ENCODE peak calls at places on chromosome 19, in six cellular contexts. A is stromal cell of bone marrow; T is endothelial cell; M is CD8-positive, alpha-beta T cell; J is Kasumi-1; X is GM04503. B is an unnamed sample.

GRCh38 chr19:14361824-14362223 is 19.4 kb upstream of the ADGRE5 start:
- DNase-seq in X (no peak), M (no peak), A (no peak), T (no peak), J (peak), B (no peak)

GRCh38 chr19:52600639-52601024 is 30.5 kb downstream of the ZNF701 start:
- DNase-seq in A (no peak), T (peak), J (no peak), X (no peak), M (peak), B (no peak)

GRCh38 chr19:18194554-18195238 is 1.7 kb downstream of the MPV17L2 start:
- DNase-seq in M (peak), A (no peak), T (peak), X (no peak), J (no peak), B (no peak)

GRCh38 chr19:53112286-53112685 is 9.1 kb upstream of the ZNF160 start:
- DNase-seq in X (no peak), J (no peak), M (no peak), A (no peak), T (no peak), B (no peak)

GRCh38 chr19:19259741-19260140 is 13.4 kb downstream of the TM6SF2 start:
- DNase-seq in A (no peak), T (no peak), X (no peak), J (peak), M (no peak), B (no peak)

GRCh38 chr19:5880604-5881078 is 10.3 kb upstream of the FUT5 start:
- DNase-seq in T (no peak), J (no peak), A (peak), M (no peak), X (peak), B (peak)

GRCh38 chr19:472005-472858 is 11.4 kb upstream of the SHC2 start:
- DNase-seq in J (no peak), M (no peak), A (no peak), T (no peak), X (no peak), B (no peak)

GRCh38 chr19:10403137-10404021 is at the start of gene CDC37:
- DNase-seq in M (peak), X (peak), A (peak), T (peak), J (peak), B (peak)

GRCh38 chr19:1817553-1818179 is 5.6 kb upstream of the ATP8B3 start:
- DNase-seq in X (no peak), A (no peak), T (no peak), J (no peak), M (no peak), B (no peak)

GRCh38 chr19:38745316-38745715 is 1.0 kb upstream of the CAPN12 start:
- DNase-seq in M (no peak), T (no peak), X (no peak), J (no peak), A (no peak), B (no peak)

GRCh38 chr19:3849092-3849491 is 19.7 kb downstream of the ZFR2 start:
- DNase-seq in J (peak), A (no peak), T (peak), M (peak), X (no peak), B (no peak)

GRCh38 chr19:19463348-19464117 is 51.8 kb downstream of the TSSK6 start:
- DNase-seq in X (no peak), T (no peak), M (no peak), J (no peak), A (peak), B (peak)

GRCh38 chr19:46602392-46603194 is 1.5 kb downstream of the CALM3 start:
- DNase-seq in M (no peak), T (peak), A (no peak), J (no peak), X (no peak), B (no peak)

GRCh38 chr19:35462476-35462953 is 14.5 kb downstream of the FFAR2 start:
- DNase-seq in T (no peak), A (no peak), J (peak), M (peak), X (no peak), B (no peak)

GRCh38 chr19:4649392-4650094 is 10.2 kb downstream of the TNFAIP8L1 start:
- DNase-seq in J (no peak), M (no peak), T (no peak), A (no peak), X (no peak), B (no peak)

GRCh38 chr19:52942371-52943133 is 19.3 kb upstream of the ZNF888 start:
- DNase-seq in X (no peak), J (peak), M (peak), A (peak), T (peak), B (peak)

GRCh38 chr19:7247160-7247559 is 47.1 kb downstream of the INSR start:
- DNase-seq in X (no peak), A (no peak), J (no peak), T (no peak), M (no peak), B (no peak)

GRCh38 chr19:13149628-13150186 is 468 bp downstream of the STX10 start:
- DNase-seq in A (no peak), X (no peak), J (peak), M (no peak), T (peak), B (no peak)

GRCh38 chr19:3816566-3817218 is 30.5 kb upstream of the MATK start:
- DNase-seq in A (no peak), X (no peak), M (no peak), J (no peak), T (no peak), B (no peak)

GRCh38 chr19:38395381-38396127 is 7.1 kb downstream of the SPRED3 start:
- DNase-seq in M (no peak), X (no peak), T (no peak), J (no peak), A (no peak), B (no peak)

GRCh38 chr19:19554074-19555023 is 16.3 kb downstream of the CILP2 start:
- DNase-seq in M (peak), J (peak), T (peak), X (no peak), A (no peak), B (no peak)

GRCh38 chr19:5561559-5561958 is 6.2 kb downstream of the TINCR start:
- DNase-seq in J (no peak), T (no peak), M (no peak), A (no peak), X (no peak), B (no peak)

GRCh38 chr19:10074153-10074552 is 12.0 kb upstream of the SHFL start:
- DNase-seq in T (no peak), M (peak), J (peak), X (no peak), A (no peak), B (no peak)

GRCh38 chr19:1406496-1406817 is 929 bp upstream of the DAZAP1 start:
- DNase-seq in X (no peak), A (no peak), T (no peak), M (no peak), J (no peak), B (no peak)

GRCh38 chr19:13211426-13212308 is 61.5 kb downstream of the IER2 start:
- DNase-seq in J (no peak), T (no peak), A (no peak), M (no peak), X (no peak), B (no peak)

GRCh38 chr19:2246801-2247361 is 2.2 kb upstream of the AMH start:
- DNase-seq in M (no peak), J (no peak), X (no peak), A (no peak), T (no peak), B (no peak)

GRCh38 chr19:15293751-15294505 is 38.4 kb downstream of the BRD4 start:
- DNase-seq in M (no peak), X (no peak), J (no peak), A (no peak), T (no peak), B (no peak)

GRCh38 chr19:3369337-3370213 is 3.2 kb downstream of the NFIC start:
- DNase-seq in M (no peak), T (no peak), X (no peak), J (peak), A (peak), B (no peak)

GRCh38 chr19:14366529-14366928 is 14.7 kb upstream of the ADGRE5 start:
- DNase-seq in T (peak), J (peak), X (no peak), M (peak), A (no peak), B (no peak)

GRCh38 chr19:56837892-56838679 is 2.4 kb downstream of the PEG3 start:
- DNase-seq in T (no peak), M (no peak), X (no peak), J (no peak), A (peak), B (no peak)

GRCh38 chr19:4337906-4338440 is 654 bp downstream of the STAP2 start:
- DNase-seq in J (peak), T (no peak), A (no peak), X (no peak), M (no peak), B (no peak)

GRCh38 chr19:38506723-38507550 is 73.4 kb downstream of the RYR1 start:
- DNase-seq in X (no peak), J (peak), M (peak), A (peak), T (peak), B (peak)

GRCh38 chr19:45440873-45441654 is 17.3 kb upstream of the ERCC1 start:
- DNase-seq in A (no peak), J (peak), X (no peak), M (no peak), T (peak), B (no peak)

GRCh38 chr19:45428385-45429231 is 4.9 kb upstream of the ERCC1 start:
- DNase-seq in M (no peak), A (no peak), X (no peak), T (peak), J (peak), B (no peak)

GRCh38 chr19:35124098-35125060 is 8.8 kb downstream of the FXYD3 start:
- DNase-seq in J (peak), M (peak), A (peak), T (peak), X (peak), B (peak)

GRCh38 chr19:30387311-30388115 is 15.3 kb downstream of the ZNF536 start:
- DNase-seq in X (no peak), J (no peak), M (no peak), A (no peak), T (no peak), B (no peak)

GRCh38 chr19:49391581-49392399 is 3.7 kb downstream of the KASH5 start:
- DNase-seq in X (peak), A (peak), T (peak), M (peak), J (peak), B (peak)

GRCh38 chr19:1923319-1923718 is 17.7 kb upstream of the CSNK1G2 start:
- DNase-seq in T (no peak), A (no peak), X (no peak), M (no peak), J (peak), B (no peak)

GRCh38 chr19:2952953-2953481 is 8.2 kb upstream of the ZNF77 start:
- DNase-seq in T (no peak), J (no peak), X (no peak), M (no peak), A (no peak), B (no peak)